ENCODE peak calls at places on chromosomes 1 and 21, in seven cellular contexts. One of them, this sample, is unnamed.

GRCh38 chr1:64933296-64934070 is 32.9 kb downstream of the JAK1 start:
- DNase-seq in esophagus muscularis mucosa: no peak
- DNase-seq in GM23338: no peak
- DNase-seq in brain microvascular endothelial cell: peak; percentile 95
- DNase-seq in pancreas: no peak
- DNase-seq in OCI-LY7: peak; percentile 66
- DNase-seq in IMR-90: peak; percentile 96
- DNase-seq in this sample: no peak

GRCh38 chr1:216332003-216332402 is 91.2 kb downstream of the USH2A start:
- DNase-seq in OCI-LY7: no peak
- DNase-seq in GM23338: no peak
- DNase-seq in brain microvascular endothelial cell: no peak
- DNase-seq in esophagus muscularis mucosa: no peak
- DNase-seq in pancreas: no peak
- DNase-seq in IMR-90: no peak
- DNase-seq in this sample: no peak

GRCh38 chr1:907611-908451 is 15.9 kb upstream of the SAMD11 start:
- DNase-seq in esophagus muscularis mucosa: no peak
- DNase-seq in OCI-LY7: no peak
- DNase-seq in pancreas: peak; percentile 58
- DNase-seq in brain microvascular endothelial cell: no peak
- DNase-seq in GM23338: peak; percentile 1
- DNase-seq in IMR-90: no peak
- DNase-seq in this sample: no peak

GRCh38 chr1:43835141-43836021 is 98.2 kb upstream of the ARTN start:
- DNase-seq in OCI-LY7: peak; percentile 57
- DNase-seq in GM23338: peak; percentile 38
- DNase-seq in IMR-90: peak; percentile 88
- DNase-seq in brain microvascular endothelial cell: peak; percentile 85
- DNase-seq in esophagus muscularis mucosa: peak; percentile 21
- DNase-seq in pancreas: no peak
- DNase-seq in this sample: no peak

GRCh38 chr1:178493301-178493741 is 3.4 kb downstream of the CLEC20A start:
- DNase-seq in GM23338: no peak
- DNase-seq in IMR-90: no peak
- DNase-seq in esophagus muscularis mucosa: no peak
- DNase-seq in brain microvascular endothelial cell: no peak
- DNase-seq in OCI-LY7: no peak
- DNase-seq in pancreas: no peak
- DNase-seq in this sample: no peak

GRCh38 chr1:225848044-225848955 is 33.9 kb downstream of the TMEM63A start:
- DNase-seq in pancreas: peak; percentile 54
- DNase-seq in IMR-90: peak; percentile 56
- DNase-seq in esophagus muscularis mucosa: no peak
- DNase-seq in OCI-LY7: peak; percentile 93
- DNase-seq in GM23338: no peak
- DNase-seq in brain microvascular endothelial cell: peak; percentile 76
- DNase-seq in this sample: no peak

GRCh38 chr1:32357619-32358018 is 4.7 kb downstream of the FAM229A start:
- DNase-seq in IMR-90: no peak
- DNase-seq in pancreas: no peak
- DNase-seq in brain microvascular endothelial cell: no peak
- DNase-seq in OCI-LY7: no peak
- DNase-seq in esophagus muscularis mucosa: no peak
- DNase-seq in GM23338: no peak
- DNase-seq in this sample: no peak

GRCh38 chr21:19402870-19403269 is 999.3 kb upstream of the TMPRSS15 start:
- DNase-seq in GM23338: no peak
- DNase-seq in OCI-LY7: no peak
- DNase-seq in IMR-90: no peak
- DNase-seq in pancreas: no peak
- DNase-seq in esophagus muscularis mucosa: no peak
- DNase-seq in brain microvascular endothelial cell: no peak
- DNase-seq in this sample: no peak

GRCh38 chr1:232036161-232036942 is 409.8 kb downstream of the DISC1 start:
- DNase-seq in pancreas: no peak
- DNase-seq in OCI-LY7: no peak
- DNase-seq in brain microvascular endothelial cell: no peak
- DNase-seq in GM23338: peak; percentile 44
- DNase-seq in IMR-90: no peak
- DNase-seq in esophagus muscularis mucosa: peak; percentile 75
- DNase-seq in this sample: no peak

GRCh38 chr1:9207086-9207485 is 27.5 kb upstream of the H6PD start:
- DNase-seq in GM23338: no peak
- DNase-seq in IMR-90: peak; percentile 93
- DNase-seq in brain microvascular endothelial cell: peak; percentile 90
- DNase-seq in esophagus muscularis mucosa: no peak
- DNase-seq in pancreas: no peak
- DNase-seq in OCI-LY7: no peak
- DNase-seq in this sample: no peak

GRCh38 chr1:15102646-15103045 is 50.9 kb upstream of the TMEM51 start:
- DNase-seq in pancreas: no peak
- DNase-seq in IMR-90: no peak
- DNase-seq in esophagus muscularis mucosa: no peak
- DNase-seq in brain microvascular endothelial cell: no peak
- DNase-seq in GM23338: no peak
- DNase-seq in OCI-LY7: no peak
- DNase-seq in this sample: no peak

GRCh38 chr21:38758815-38759214 is 46.9 kb upstream of the ETS2 start:
- DNase-seq in GM23338: no peak
- DNase-seq in esophagus muscularis mucosa: no peak
- DNase-seq in OCI-LY7: no peak
- DNase-seq in IMR-90: no peak
- DNase-seq in brain microvascular endothelial cell: no peak
- DNase-seq in pancreas: no peak
- DNase-seq in this sample: no peak

GRCh38 chr21:26085100-26085499 is 85.5 kb downstream of the APP start:
- DNase-seq in IMR-90: peak; percentile 54
- DNase-seq in esophagus muscularis mucosa: no peak
- DNase-seq in pancreas: no peak
- DNase-seq in GM23338: no peak
- DNase-seq in OCI-LY7: no peak
- DNase-seq in brain microvascular endothelial cell: no peak
- DNase-seq in this sample: no peak

GRCh38 chr1:244060117-244060516 is 9.0 kb downstream of the ZBTB18 start:
- DNase-seq in GM23338: no peak
- DNase-seq in IMR-90: no peak
- DNase-seq in pancreas: no peak
- DNase-seq in esophagus muscularis mucosa: no peak
- DNase-seq in brain microvascular endothelial cell: no peak
- DNase-seq in OCI-LY7: no peak
- DNase-seq in this sample: no peak

GRCh38 chr1:153548722-153549695 is at the start of gene S100A3:
- DNase-seq in OCI-LY7: no peak
- DNase-seq in esophagus muscularis mucosa: no peak
- DNase-seq in brain microvascular endothelial cell: peak; percentile 73
- DNase-seq in IMR-90: peak; percentile 91
- DNase-seq in pancreas: no peak
- DNase-seq in GM23338: no peak
- DNase-seq in this sample: peak; percentile 65

GRCh38 chr21:38831526-38832467 is 26.1 kb downstream of the ETS2 start:
- DNase-seq in brain microvascular endothelial cell: peak; percentile 96
- DNase-seq in esophagus muscularis mucosa: peak; percentile 97
- DNase-seq in OCI-LY7: no peak
- DNase-seq in GM23338: no peak
- DNase-seq in pancreas: no peak
- DNase-seq in IMR-90: peak; percentile 98
- DNase-seq in this sample: peak; percentile 48

GRCh38 chr1:241639653-241640148 is 468 bp downstream of the CHML start:
- DNase-seq in pancreas: peak; percentile 76
- DNase-seq in OCI-LY7: peak; percentile 32
- DNase-seq in IMR-90: no peak
- DNase-seq in esophagus muscularis mucosa: no peak
- DNase-seq in brain microvascular endothelial cell: peak; percentile 32
- DNase-seq in GM23338: peak; percentile 65
- DNase-seq in this sample: peak; percentile 25

GRCh38 chr21:15826147-15826780 is 96.5 kb downstream of the USP25 start:
- DNase-seq in IMR-90: peak; percentile 54
- DNase-seq in esophagus muscularis mucosa: no peak
- DNase-seq in OCI-LY7: peak; percentile 36
- DNase-seq in GM23338: peak; percentile 81
- DNase-seq in brain microvascular endothelial cell: no peak
- DNase-seq in pancreas: no peak
- DNase-seq in this sample: no peak
- H3K4me3 ChIP-seq in IMR-90: no peak overlapping the region
- H3K4me3 ChIP-seq in esophagus muscularis mucosa: no peak overlapping the region
- H3K4me3 ChIP-seq in OCI-LY7: no peak overlapping the region
- H3K4me3 ChIP-seq in GM23338: no peak overlapping the region
- H3K4me3 ChIP-seq in brain microvascular endothelial cell: no peak overlapping the region
- H3K4me3 ChIP-seq in pancreas: no peak overlapping the region
- H3K4me3 ChIP-seq in this sample: peak overlapping the region; percentile 14

GRCh38 chr1:212486591-212486963 is 53.9 kb downstream of the NENF start:
- DNase-seq in pancreas: no peak
- DNase-seq in esophagus muscularis mucosa: no peak
- DNase-seq in GM23338: no peak
- DNase-seq in brain microvascular endothelial cell: no peak
- DNase-seq in IMR-90: no peak
- DNase-seq in OCI-LY7: no peak
- DNase-seq in this sample: no peak
- H3K27ac ChIP-seq in pancreas: peak overlapping the region; percentile 54
- H3K27ac ChIP-seq in esophagus muscularis mucosa: no peak overlapping the region
- H3K27ac ChIP-seq in GM23338: no peak overlapping the region
- H3K27ac ChIP-seq in brain microvascular endothelial cell: peak overlapping the region; percentile 79
- H3K27ac ChIP-seq in IMR-90: no peak overlapping the region
- H3K27ac ChIP-seq in OCI-LY7: no peak overlapping the region
- H3K27ac ChIP-seq in this sample: no peak overlapping the region

DNA sequence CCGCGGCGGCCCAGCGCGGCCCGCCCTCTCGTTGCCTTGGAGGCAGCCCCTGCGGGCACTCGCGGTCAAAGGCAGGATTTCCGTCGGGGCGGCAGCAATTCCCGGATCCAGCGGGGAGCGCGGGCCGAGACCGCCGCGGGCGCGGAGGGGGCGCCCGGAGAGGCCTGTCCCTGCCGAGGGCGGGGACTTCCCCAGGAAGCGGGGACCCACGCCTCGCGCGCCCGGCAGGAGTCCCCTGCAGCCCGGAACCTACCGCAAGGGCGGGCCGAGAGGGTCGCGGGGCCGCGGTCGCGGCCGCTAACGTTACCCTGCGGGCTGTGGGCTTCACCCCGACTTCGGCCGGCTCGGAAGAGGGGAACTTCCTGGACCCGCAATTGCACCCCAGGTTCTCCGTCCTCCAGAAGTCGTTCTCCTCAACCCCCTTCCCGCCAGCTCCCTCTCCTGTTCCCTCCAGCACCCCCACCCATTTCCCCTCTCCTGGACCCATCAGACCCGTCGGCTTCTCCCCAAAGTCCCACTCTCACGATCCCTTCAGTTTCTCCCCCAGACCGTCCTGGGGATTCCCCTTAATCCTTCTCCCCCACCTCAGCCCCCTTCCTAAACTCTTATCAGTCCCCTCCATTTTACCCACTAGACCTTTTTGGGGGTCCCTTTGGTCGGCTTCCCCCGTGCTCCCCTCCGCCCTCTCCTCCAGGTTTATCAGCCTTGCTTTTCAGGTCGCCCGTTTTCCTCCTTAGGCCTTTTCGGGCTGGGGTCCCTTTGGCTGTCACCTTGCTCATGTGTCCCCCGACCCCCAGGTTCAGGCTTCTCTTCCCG is 611 bp downstream of the FGR start:
- DNase-seq in IMR-90: no peak
- DNase-seq in esophagus muscularis mucosa: no peak
- DNase-seq in brain microvascular endothelial cell: no peak
- DNase-seq in GM23338: peak; percentile 61
- DNase-seq in OCI-LY7: no peak
- DNase-seq in pancreas: no peak
- DNase-seq in this sample: peak; percentile 71
- H3K4me3 ChIP-seq in IMR-90: peak overlapping the region; percentile 2
- H3K4me3 ChIP-seq in esophagus muscularis mucosa: peak overlapping the region; percentile 64
- H3K4me3 ChIP-seq in brain microvascular endothelial cell: peak overlapping the region; percentile 45
- H3K4me3 ChIP-seq in GM23338: peak overlapping the region; percentile 70
- H3K4me3 ChIP-seq in OCI-LY7: no peak overlapping the region
- H3K4me3 ChIP-seq in pancreas: no peak overlapping the region
- H3K4me3 ChIP-seq in this sample: peak overlapping the region; percentile 70

GRCh38 chr21:34157456-34158025 is 84.2 kb downstream of the MRPS6 start:
- DNase-seq in OCI-LY7: no peak
- DNase-seq in esophagus muscularis mucosa: no peak
- DNase-seq in pancreas: no peak
- DNase-seq in brain microvascular endothelial cell: no peak
- DNase-seq in IMR-90: no peak
- DNase-seq in GM23338: no peak
- DNase-seq in this sample: no peak

GRCh38 chr21:34158866-34159616 is 85.7 kb downstream of the MRPS6 start:
- DNase-seq in GM23338: peak; percentile 14
- DNase-seq in IMR-90: no peak
- DNase-seq in OCI-LY7: no peak
- DNase-seq in pancreas: no peak
- DNase-seq in esophagus muscularis mucosa: no peak
- DNase-seq in brain microvascular endothelial cell: no peak
- DNase-seq in this sample: no peak

GRCh38 chr21:34154878-34155277 is 81.5 kb downstream of the MRPS6 start:
- DNase-seq in esophagus muscularis mucosa: no peak
- DNase-seq in GM23338: no peak
- DNase-seq in brain microvascular endothelial cell: no peak
- DNase-seq in OCI-LY7: no peak
- DNase-seq in pancreas: no peak
- DNase-seq in IMR-90: no peak
- DNase-seq in this sample: no peak

GRCh38 chr21:34159617-34159883 is 86.2 kb downstream of the MRPS6 start:
- DNase-seq in brain microvascular endothelial cell: no peak
- DNase-seq in OCI-LY7: no peak
- DNase-seq in GM23338: no peak
- DNase-seq in pancreas: no peak
- DNase-seq in IMR-90: no peak
- DNase-seq in esophagus muscularis mucosa: no peak
- DNase-seq in this sample: no peak

GRCh38 chr21:34156957-34157356 is 83.6 kb downstream of the MRPS6 start:
- DNase-seq in pancreas: no peak
- DNase-seq in esophagus muscularis mucosa: no peak
- DNase-seq in IMR-90: no peak
- DNase-seq in GM23338: no peak
- DNase-seq in OCI-LY7: no peak
- DNase-seq in brain microvascular endothelial cell: no peak
- DNase-seq in this sample: no peak
- H3K27ac ChIP-seq in pancreas: no peak overlapping the region
- H3K27ac ChIP-seq in esophagus muscularis mucosa: no peak overlapping the region
- H3K27ac ChIP-seq in IMR-90: no peak overlapping the region
- H3K27ac ChIP-seq in GM23338: no peak overlapping the region
- H3K27ac ChIP-seq in OCI-LY7: no peak overlapping the region
- H3K27ac ChIP-seq in brain microvascular endothelial cell: no peak overlapping the region
- H3K27ac ChIP-seq in this sample: no peak overlapping the region

GRCh38 chr1:27669876-27670275 is 2.1 kb downstream of the IFI6 start:
- DNase-seq in pancreas: no peak
- DNase-seq in esophagus muscularis mucosa: no peak
- DNase-seq in brain microvascular endothelial cell: no peak
- DNase-seq in GM23338: no peak
- DNase-seq in OCI-LY7: no peak
- DNase-seq in IMR-90: no peak
- DNase-seq in this sample: no peak

GRCh38 chr1:27676410-27676809 is 4.4 kb upstream of the IFI6 start:
- DNase-seq in IMR-90: no peak
- DNase-seq in GM23338: no peak
- DNase-seq in pancreas: no peak
- DNase-seq in OCI-LY7: no peak
- DNase-seq in brain microvascular endothelial cell: no peak
- DNase-seq in esophagus muscularis mucosa: no peak
- DNase-seq in this sample: no peak

GRCh38 chr1:27671964-27672749 is at the start of gene IFI6:
- DNase-seq in brain microvascular endothelial cell: peak; percentile 96
- DNase-seq in IMR-90: peak; percentile 95
- DNase-seq in GM23338: peak; percentile 89
- DNase-seq in esophagus muscularis mucosa: peak; percentile 95
- DNase-seq in OCI-LY7: peak; percentile 65
- DNase-seq in pancreas: peak; percentile 81
- DNase-seq in this sample: peak; percentile 81

GRCh38 chr1:27668808-27669723 is 2.9 kb downstream of the IFI6 start:
- DNase-seq in GM23338: peak; percentile 79
- DNase-seq in esophagus muscularis mucosa: no peak
- DNase-seq in OCI-LY7: peak; percentile 66
- DNase-seq in pancreas: peak; percentile 90
- DNase-seq in IMR-90: peak; percentile 45
- DNase-seq in brain microvascular endothelial cell: peak; percentile 61
- DNase-seq in this sample: peak; percentile 80

GRCh38 chr1:27672750-27673112 is 739 bp upstream of the IFI6 start:
- DNase-seq in OCI-LY7: no peak
- DNase-seq in IMR-90: peak; percentile 55
- DNase-seq in GM23338: no peak
- DNase-seq in esophagus muscularis mucosa: no peak
- DNase-seq in brain microvascular endothelial cell: peak; percentile 22
- DNase-seq in pancreas: no peak
- DNase-seq in this sample: no peak
- H3K4me3 ChIP-seq in OCI-LY7: peak overlapping the region; percentile 59
- H3K4me3 ChIP-seq in IMR-90: peak overlapping the region; percentile 48
- H3K4me3 ChIP-seq in GM23338: peak overlapping the region; percentile 36
- H3K4me3 ChIP-seq in esophagus muscularis mucosa: peak overlapping the region; percentile 65
- H3K4me3 ChIP-seq in brain microvascular endothelial cell: peak overlapping the region; percentile 61
- H3K4me3 ChIP-seq in pancreas: no peak overlapping the region
- H3K4me3 ChIP-seq in this sample: peak overlapping the region; percentile 74

This sample was measured in left ventricle myocardium inferior.